ENCODE peak calls at places on chromosomes 5 and 9, in nine cellular contexts. E, W, P, Y, N, H, J, A and C are unnamed samples.

GRCh38 chr5:108380531-108381021 is 1.3 kb downstream of the FBXL17 start:
- DNase-seq in E (peak), W (peak), P (peak), Y (peak), N (peak), H (no peak), J (peak), A (peak), C (peak)

GRCh38 chr5:6083311-6083941 is 294.9 kb downstream of the MED10 start:
- DNase-seq in E (no peak), W (peak), P (no peak), Y (no peak), N (no peak), H (no peak), J (no peak), A (no peak), C (no peak)

GRCh38 chr5:126395198-126395597 is 28.0 kb upstream of the GRAMD2B start:
- DNase-seq in E (no peak), W (no peak), P (no peak), Y (no peak), N (no peak), H (no peak), J (no peak), A (no peak), C (no peak)

GRCh38 chr9:20028849-20029231 is 240.0 kb upstream of the SLC24A2 start:
- DNase-seq in E (no peak), W (no peak), P (no peak), Y (no peak), N (no peak), H (no peak), J (no peak), A (no peak), C (no peak)

GRCh38 chr9:118751077-118751847 is 618.0 kb downstream of the BRINP1 start:
- DNase-seq in E (no peak), W (no peak), P (no peak), Y (no peak), N (no peak), H (no peak), J (no peak), A (no peak), C (no peak)

GRCh38 chr9:102273952-102274351 is 535.5 kb upstream of the GRIN3A start:
- DNase-seq in E (no peak), W (no peak), P (no peak), Y (no peak), N (no peak), H (no peak), J (no peak), A (no peak), C (no peak)

GRCh38 chr9:112285056-112285455 is 48.4 kb downstream of the PTBP3 start:
- DNase-seq in E (no peak), W (no peak), P (no peak), Y (no peak), N (peak), H (no peak), J (no peak), A (no peak), C (no peak)

GRCh38 chr5:99176186-99176585 is 247.4 kb upstream of the CHD1 start:
- DNase-seq in E (no peak), W (no peak), P (no peak), Y (no peak), N (no peak), H (no peak), J (no peak), A (no peak), C (no peak)

GRCh38 chr9:110206388-110206787 is 1.6 kb downstream of the C9orf152 start:
- DNase-seq in E (peak), W (no peak), P (no peak), Y (no peak), N (no peak), H (no peak), J (no peak), A (no peak), C (no peak)

GRCh38 chr9:70945301-70945700 is 176.1 kb downstream of the TRPM3 start:
- DNase-seq in E (no peak), W (no peak), P (no peak), Y (no peak), N (no peak), H (no peak), J (no peak), A (no peak), C (no peak)

GRCh38 chr9:97635026-97635425 is 1.4 kb downstream of the NCBP1 start:
- DNase-seq in E (no peak), W (no peak), P (no peak), Y (no peak), N (no peak), H (no peak), J (no peak), A (no peak), C (no peak)

GRCh38 chr9:72476617-72477375 is 44.6 kb upstream of the TMC1 start:
- DNase-seq in E (peak), W (no peak), P (no peak), Y (no peak), N (peak), H (peak), J (peak), A (no peak), C (no peak)

GRCh38 chr5:36585696-36586095 is 20.7 kb upstream of the SLC1A3 start:
- DNase-seq in E (no peak), W (no peak), P (no peak), Y (no peak), N (peak), H (no peak), J (no peak), A (no peak), C (no peak)

DNA sequence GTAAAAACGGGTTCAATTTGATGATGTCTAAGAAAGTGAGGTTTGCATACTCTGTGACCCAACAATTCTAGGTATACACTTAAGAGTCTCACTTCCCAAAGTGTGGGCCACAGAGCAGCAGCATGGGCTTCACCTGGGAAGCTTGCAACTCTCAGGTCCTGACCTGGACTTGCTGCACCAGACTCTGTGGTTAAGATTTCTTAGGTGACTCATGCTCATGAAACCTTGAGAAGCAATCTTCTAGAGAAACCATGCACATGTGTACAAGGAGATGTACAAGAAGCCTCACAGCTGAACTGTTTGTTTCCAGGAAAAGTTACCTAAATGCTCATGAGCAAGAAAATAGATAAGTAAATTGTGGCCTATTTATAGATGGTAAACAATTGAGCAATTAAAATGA is 30.0 kb downstream of the DNAJC21 start:
- DNase-seq in E (no peak), W (no peak), P (no peak), Y (peak), N (peak), H (no peak), J (no peak), A (no peak), C (peak)
- TF ChIP-seq POLR2A in E (no peak), W (no peak), P (no peak), Y (no peak), N (no peak), H (no peak), J (no peak), A (no peak), C (no peak)

GRCh38 chr5:140107312-140108092 is 6.4 kb upstream of the PURA start:
- DNase-seq in E (peak), W (peak), P (peak), Y (peak), N (peak), H (peak), J (peak), A (peak), C (peak)
- TF ChIP-seq POLR2A in E (no peak), W (peak), P (peak), Y (peak), N (peak), H (peak), J (peak), A (peak), C (peak)

DNA sequence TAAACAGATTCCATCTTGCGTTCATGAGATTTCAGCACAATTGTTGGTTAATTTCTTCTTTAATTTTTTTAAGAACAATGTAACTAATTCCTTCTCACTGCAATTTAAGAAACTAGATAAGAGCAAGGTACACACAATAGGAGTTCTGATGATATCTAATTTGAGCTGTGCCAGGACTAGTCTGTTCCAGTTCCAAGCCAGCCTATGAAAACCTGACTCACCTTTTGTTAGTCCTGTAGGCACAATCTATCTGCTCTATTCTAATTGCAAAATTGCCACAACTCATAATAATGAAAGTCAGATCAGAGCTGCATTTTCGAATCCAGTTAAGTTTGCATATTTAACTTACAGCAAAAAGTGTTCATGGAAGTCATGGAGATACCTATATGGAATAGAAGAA is 494.1 kb upstream of the TUSC1 start:
- DNase-seq in E (no peak), W (no peak), P (no peak), Y (no peak), N (no peak), H (no peak), J (no peak), A (no peak), C (no peak)
- TF ChIP-seq POLR2A in E (no peak), W (no peak), P (no peak), Y (no peak), N (no peak), H (no peak), J (no peak), A (no peak), C (no peak)

DNA sequence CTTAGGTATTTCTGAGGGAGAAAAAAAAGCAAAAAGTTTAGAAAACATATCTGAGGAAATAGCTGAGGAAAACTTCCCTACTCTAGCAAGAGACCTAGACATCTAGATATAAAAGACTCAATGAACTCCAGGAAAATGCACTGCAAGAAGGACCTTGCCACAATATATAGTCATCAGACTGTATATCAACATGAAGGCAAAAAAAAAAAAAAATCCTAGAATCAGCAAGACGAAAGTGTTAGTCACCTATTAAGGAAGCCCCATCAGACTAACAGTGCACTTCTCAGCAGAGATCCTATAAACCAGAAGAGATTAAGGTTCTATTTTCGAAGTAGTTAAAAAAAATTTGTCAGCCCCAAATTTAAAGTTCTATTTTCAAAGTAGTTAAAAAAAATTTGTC is 166.2 kb downstream of the TMEM38B start:
- DNase-seq in E (no peak), W (no peak), P (no peak), Y (no peak), N (no peak), H (no peak), J (no peak), A (no peak), C (no peak)
- TF ChIP-seq POLR2A in E (no peak), W (no peak), P (no peak), Y (no peak), N (no peak), H (no peak), J (no peak), A (no peak), C (no peak)